ENCODE peak calls at places on chromosomes 5 and 9, in ten cellular contexts. W is mesendoderm; N is hypothalamus; P is DMS153; B is RWPE1; E is fibroblast of mammary gland; L is COR-L47; I is stimulated activated CD4-positive, alpha-beta T cell treated with anti-CD3 and anti-CD28 coated beads, Interleukin-1b, Interleukin-23, amount 100 ng/mL, for 48 hours; D is fibroblast of gingiva; Q is GM12865. F is an unnamed sample.

GRCh38 chr5:55062039-55062779 is 38.2 kb downstream of the GZMK start:
- DNase-seq in P (no peak), N (no peak), Q (peak; percentile 23), I (peak; percentile 49), B (no peak), D (no peak), E (no peak), L (no peak), W (no peak), F (no peak)

GRCh38 chr5:43661102-43661501 is 58.1 kb downstream of the NNT start:
- DNase-seq in P (no peak), I (no peak), D (peak; percentile 45), Q (peak; percentile 40), B (no peak), L (peak; percentile 34), W (peak; percentile 48), E (peak; percentile 72), N (no peak), F (no peak)

GRCh38 chr5:132473019-132473531 is 17.5 kb downstream of the IRF1 start:
- DNase-seq in P (no peak), L (no peak), W (no peak), B (no peak), D (no peak), N (no peak), I (peak; percentile 78), Q (peak; percentile 93), E (no peak), F (no peak)

GRCh38 chr9:801399-802071 is 40.0 kb upstream of the DMRT1 start:
- DNase-seq in B (peak; percentile 38), Q (no peak), D (no peak), E (peak; percentile 46), L (no peak), P (no peak), N (no peak), W (peak; percentile 37), I (no peak), F (no peak)

GRCh38 chr5:150661086-150661485 is at the start of gene MYOZ3:
- DNase-seq in E (no peak), L (no peak), D (no peak), B (no peak), P (no peak), Q (no peak), I (no peak), N (no peak), W (peak; percentile 6), F (no peak)

GRCh38 chr5:68456756-68457217 is 241.2 kb downstream of the PIK3R1 start:
- DNase-seq in W (peak; percentile 47), B (peak; percentile 41), P (peak; percentile 14), E (peak; percentile 74), Q (peak; percentile 53), D (peak; percentile 17), N (no peak), I (no peak), L (no peak), F (no peak)

GRCh38 chr5:181184845-181185216 is 20.2 kb downstream of the TRIM7 start:
- DNase-seq in E (no peak), P (no peak), L (no peak), W (no peak), D (no peak), B (no peak), N (no peak), Q (peak; percentile 66), I (no peak), F (no peak)

GRCh38 chr5:79798892-79799590 is 109.4 kb downstream of the CMYA5 start:
- DNase-seq in W (no peak), E (no peak), N (no peak), D (no peak), B (no peak), P (no peak), I (no peak), L (no peak), Q (no peak), F (no peak)

GRCh38 chr5:154038241-154038603 is 488 bp downstream of the FAM114A2 start:
- DNase-seq in P (no peak), E (peak; percentile 30), I (peak; percentile 35), B (no peak), D (no peak), W (no peak), L (no peak), N (no peak), Q (peak; percentile 83), F (peak; percentile 27)

GRCh38 chr5:149725296-149725695 is 4.8 kb upstream of the PPARGC1B start:
- DNase-seq in W (no peak), N (no peak), L (no peak), D (no peak), Q (no peak), E (no peak), I (no peak), P (no peak), B (no peak), F (no peak)